ENCODE peak calls at places on chromosomes 11 and 22, in eight cellular contexts. F is RWPE2, Z is psoas muscle, J is HCT116, X is H9, Y is brain microvascular endothelial cell, I is RWPE1, N is fibroblast of lung. O is an unnamed sample.

GRCh38 chr11:8543278-8543677 is 50.8 kb downstream of the STK33 start:
- DNase-seq in F (no peak), Y (no peak), X (no peak), N (no peak), J (no peak), I (no peak), Z (no peak), O (no peak)

GRCh38 chr11:133576351-133576750 is 44.0 kb upstream of the OPCML start:
- DNase-seq in I (no peak), X (peak), N (no peak), F (no peak), J (no peak), Z (no peak), Y (no peak), O (no peak)

GRCh38 chr11:44613081-44613628 is 47.7 kb downstream of the CD82 start:
- DNase-seq in J (no peak), F (no peak), Z (no peak), X (no peak), Y (no peak), I (no peak), N (no peak), O (no peak)

GRCh38 chr11:109106201-109106906 is 315.6 kb upstream of the C11orf87 start:
- DNase-seq in N (no peak), I (no peak), X (peak), Y (no peak), J (no peak), Z (no peak), F (no peak), O (no peak)

GRCh38 chr11:97847730-97848129 is 1173.0 kb upstream of the CNTN5 start:
- DNase-seq in F (no peak), X (no peak), N (no peak), I (no peak), Y (no peak), Z (no peak), J (no peak), O (no peak)

GRCh38 chr11:18243783-18244362 is 4.6 kb downstream of the SAA2 start:
- DNase-seq in N (peak), I (peak), Y (peak), X (peak), J (peak), Z (no peak), F (no peak), O (peak)

GRCh38 chr11:873723-874122 is 31.1 kb downstream of the TSPAN4 start:
- DNase-seq in J (no peak), I (no peak), Y (no peak), Z (no peak), X (no peak), F (no peak), N (peak), O (no peak)

GRCh38 chr11:43135966-43136534 is 175.7 kb upstream of the API5 start:
- DNase-seq in Z (no peak), X (no peak), F (no peak), I (no peak), Y (no peak), J (no peak), N (no peak), O (no peak)

GRCh38 chr11:26947904-26948639 is 45.8 kb upstream of the FIBIN start:
- DNase-seq in Y (peak), I (peak), F (no peak), N (no peak), X (no peak), Z (no peak), J (no peak), O (no peak)

DNA sequence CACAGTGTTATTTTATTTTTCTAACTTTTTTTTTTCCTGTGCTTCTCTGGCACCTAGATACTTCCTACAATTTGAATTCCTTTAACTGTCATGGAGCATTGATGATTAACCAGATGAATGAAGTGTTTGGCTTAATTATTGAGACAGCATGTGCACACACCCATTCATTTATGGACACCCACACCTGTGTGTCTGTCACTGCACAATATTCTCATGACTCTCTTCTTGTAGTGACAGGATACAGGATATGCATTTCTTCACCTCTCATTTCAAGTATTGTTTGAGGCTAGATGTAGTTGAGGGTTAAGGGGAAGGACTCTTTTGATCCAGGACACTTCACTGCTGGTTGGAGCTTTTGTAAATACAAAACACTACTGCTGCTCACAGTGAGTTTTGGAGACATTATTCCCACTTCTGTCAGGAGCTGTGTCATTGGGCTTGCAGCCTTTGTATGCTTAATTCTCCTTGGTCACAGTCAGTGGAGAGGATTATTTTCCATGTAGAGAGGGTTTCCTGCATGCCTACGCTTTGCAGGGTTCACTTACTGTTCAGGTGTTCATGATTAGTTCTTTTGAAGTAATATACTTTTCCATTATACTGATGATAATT is 33.5 kb downstream of the SPECC1L start:
- DNase-seq in Z (no peak), X (no peak), N (no peak), F (no peak), Y (no peak), I (no peak), J (no peak), O (no peak)
- H3K27ac ChIP-seq in Z (peak), X (no peak), N (no peak), F (peak), Y (no peak), I (no peak), J (peak), O (peak)

GRCh38 chr22:25165785-25166184 is 33.9 kb upstream of the CRYBB3 start:
- DNase-seq in X (no peak), J (no peak), N (no peak), Z (no peak), F (no peak), Y (no peak), I (no peak), O (no peak)
- H3K27ac ChIP-seq in X (no peak), J (no peak), N (no peak), Z (peak), F (no peak), Y (no peak), I (peak), O (peak)

GRCh38 chr22:42500164-42500835 is 19.3 kb downstream of the RRP7A start:
- DNase-seq in Y (peak), N (peak), I (peak), F (peak), J (peak), X (peak), Z (peak), O (peak)
- H3K27ac ChIP-seq in Y (no peak), N (no peak), I (peak), F (no peak), J (no peak), X (no peak), Z (no peak), O (peak)

GRCh38 chr11:3058753-3059664 is 1.8 kb upstream of the CARS1 start:
- DNase-seq in F (no peak), J (no peak), X (peak), Z (no peak), I (peak), Y (peak), N (peak), O (no peak)
- H3K27ac ChIP-seq in F (peak), J (peak), X (no peak), Z (no peak), I (peak), Y (peak), N (peak), O (no peak)

GRCh38 chr22:28955817-28956216 is 72.4 kb downstream of the ZNRF3 start:
- DNase-seq in Y (no peak), Z (no peak), X (no peak), J (no peak), I (no peak), F (no peak), N (peak), O (peak)

GRCh38 chr22:28953976-28954880 is 70.9 kb downstream of the ZNRF3 start:
- DNase-seq in J (no peak), Z (no peak), X (no peak), I (no peak), Y (no peak), F (no peak), N (no peak), O (no peak)

GRCh38 chr22:28956506-28956905 is 73.1 kb downstream of the ZNRF3 start:
- DNase-seq in F (no peak), I (no peak), Y (no peak), X (no peak), Z (no peak), J (no peak), N (no peak), O (no peak)

GRCh38 chr22:28962042-28962554 is 78.7 kb downstream of the ZNRF3 start:
- DNase-seq in I (no peak), J (no peak), Z (no peak), N (no peak), X (no peak), F (no peak), Y (no peak), O (no peak)

GRCh38 chr22:28958611-28959010 is 75.2 kb downstream of the ZNRF3 start:
- DNase-seq in J (no peak), Y (no peak), F (no peak), N (peak), Z (no peak), I (no peak), X (no peak), O (no peak)
- H3K27ac ChIP-seq in J (no peak), Y (no peak), F (no peak), N (no peak), Z (peak), I (no peak), X (no peak), O (peak)

GRCh38 chr22:50579752-50580151 is 1.5 kb upstream of the CPT1B start:
- DNase-seq in I (no peak), X (no peak), Y (no peak), J (no peak), N (no peak), F (no peak), Z (no peak), O (no peak)
- H3K27ac ChIP-seq in I (peak), X (no peak), Y (no peak), J (no peak), N (no peak), F (no peak), Z (peak), O (no peak)

GRCh38 chr11:15848769-15849168 is 507.6 kb downstream of the SOX6 start:
- DNase-seq in X (no peak), I (no peak), J (no peak), Z (no peak), N (no peak), F (no peak), Y (no peak), O (no peak)
- H3K27ac ChIP-seq in X (no peak), I (no peak), J (no peak), Z (no peak), N (no peak), F (no peak), Y (no peak), O (no peak)

O was measured in transverse colon.